ENCODE peak calls at places on chromosome 1, in six cellular contexts. U is HFFc6, L is mucosa of descending colon, R is GM03348, E is T-cell, V is ovary. T is an unnamed sample.
A peak's percentile ranks its signal among the peaks of the same experiment; 100 is the strongest.

GRCh38 chr1:29156543-29157268 is 25.0 kb downstream of the SRSF4 start:
- DNase-seq in L (no peak), V (no peak), R (no peak), E (no peak), U (no peak), T (no peak)

GRCh38 chr1:168407832-168408530 is 127.3 kb downstream of the TBX19 start:
- DNase-seq in E (no peak), U (no peak), V (no peak), L (no peak), R (no peak), T (no peak)

GRCh38 chr1:8814870-8815269 is 2.6 kb downstream of the RERE start:
- DNase-seq in R (no peak), E (no peak), V (no peak), U (no peak), L (no peak), T (no peak)

GRCh38 chr1:61606448-61607312 is 118.3 kb downstream of the TM2D1 start:
- DNase-seq in V (peak; percentile 68), R (peak; percentile 44), U (no peak), E (no peak), L (peak; percentile 66), T (no peak)

GRCh38 chr1:193479187-193479586 is 292.8 kb upstream of the B3GALT2 start:
- DNase-seq in U (no peak), V (no peak), L (no peak), E (peak; percentile 88), R (no peak), T (no peak)

GRCh38 chr1:17561561-17561985 is 22.1 kb downstream of the ARHGEF10L start:
- DNase-seq in L (no peak), E (no peak), R (peak; percentile 82), V (peak; percentile 48), U (no peak), T (peak; percentile 95)

GRCh38 chr1:244341455-244342450 is 110.0 kb downstream of the ADSS2 start:
- DNase-seq in R (no peak), L (no peak), U (no peak), V (no peak), E (no peak), T (no peak)

GRCh38 chr1:214476229-214476957 is 75.0 kb downstream of the PTPN14 start:
- DNase-seq in U (no peak), E (no peak), L (no peak), R (no peak), V (no peak), T (no peak)

GRCh38 chr1:179591592-179592580 is at the start of gene TDRD5:
- DNase-seq in E (no peak), L (peak; percentile 77), U (no peak), V (no peak), R (peak; percentile 65), T (peak; percentile 81)

GRCh38 chr1:158810311-158810710 is 20.8 kb upstream of the MNDA start:
- DNase-seq in E (no peak), R (no peak), V (no peak), L (no peak), U (no peak), T (peak; percentile 34)

GRCh38 chr1:168742386-168742785 is 13.4 kb upstream of the DPT start:
- DNase-seq in V (no peak), R (no peak), E (no peak), L (no peak), U (no peak), T (no peak)

GRCh38 chr1:117128323-117129079 is 7.0 kb upstream of the TRIM45 start:
- DNase-seq in L (no peak), R (peak; percentile 52), U (peak; percentile 61), V (no peak), E (no peak), T (peak; percentile 91)

T was measured in osteoblast.